ENCODE peak calls at places on chromosomes 13 and 19, in nine cellular contexts. D is Right ventricle myocardium superior; L is T-cell; K is NCI-H524 treated with DMSO at 0.1 percent for 48 hours; G is heart left ventricle; B is HTR-8/SVneo; J is T-helper 9 cell; F is posterior cingulate gyrus; H is effector memory CD8-positive, alpha-beta T cell. N is an unnamed sample.

GRCh38 chr13:87678353-87678752 is 7.2 kb downstream of the SLITRK5 start:
- DNase-seq in D (no peak), L (no peak), K (no peak), G (no peak), B (no peak), J (no peak), F (no peak), H (no peak), N (no peak)

GRCh38 chr19:6278740-6279619 is 795 bp downstream of the MLLT1 start:
- DNase-seq in D (peak; percentile 34), L (no peak), K (no peak), G (no peak), B (no peak), J (no peak), F (no peak), H (no peak), N (no peak)

GRCh38 chr13:25455146-25455545 is 83.4 kb downstream of the ATP8A2 start:
- DNase-seq in D (no peak), L (no peak), K (no peak), G (no peak), B (no peak), J (no peak), F (no peak), H (no peak), N (no peak)

GRCh38 chr19:47152205-47152604 is 21.6 kb downstream of the SAE1 start:
- DNase-seq in D (no peak), L (no peak), K (no peak), G (no peak), B (no peak), J (no peak), F (no peak), H (no peak), N (no peak)

GRCh38 chr19:55312621-55313117 is 12.5 kb downstream of the TMEM150B start:
- DNase-seq in D (no peak), L (no peak), K (no peak), G (no peak), B (no peak), J (no peak), F (no peak), H (no peak), N (no peak)

GRCh38 chr19:31527443-31527842 is 178.2 kb upstream of the TSHZ3 start:
- DNase-seq in D (no peak), L (no peak), K (no peak), G (no peak), B (no peak), J (no peak), F (no peak), H (no peak), N (no peak)

GRCh38 chr19:21328885-21329605 is at the start of gene ZNF708:
- DNase-seq in D (peak; percentile 93), L (peak; percentile 58), K (peak; percentile 74), G (peak; percentile 93), B (peak; percentile 93), J (peak; percentile 57), F (peak; percentile 94), H (peak; percentile 60), N (peak; percentile 80)

GRCh38 chr19:18636969-18637629 is at the start of gene KLHL26:
- DNase-seq in D (no peak), L (no peak), K (no peak), G (no peak), B (no peak), J (no peak), F (no peak), H (no peak), N (peak; percentile 10)

GRCh38 chr19:18697680-18698079 is 14.2 kb downstream of the CRTC1 start:
- DNase-seq in D (peak; percentile 58), L (no peak), K (no peak), G (peak; percentile 54), B (no peak), J (no peak), F (no peak), H (no peak), N (no peak)

N was measured in naive thymus-derived CD4-positive, alpha-beta T cell.